ENCODE peak calls at places on chromosome 22, in six cellular contexts. J, H, I, G, O and V are unnamed samples.

GRCh38 chr22:29080061-29080975 is 7.5 kb downstream of the KREMEN1 start:
- DNase-seq in J (no peak), H (no peak), I (no peak), G (no peak), O (no peak), V (no peak)

GRCh38 chr22:33192156-33192555 is 134.0 kb upstream of the SYN3 start:
- DNase-seq in J (no peak), H (no peak), I (no peak), G (no peak), O (no peak), V (no peak)

GRCh38 chr22:22931557-22932270 is 44.1 kb downstream of the IGLL5 start:
- DNase-seq in J (no peak), H (no peak), I (no peak), G (no peak), O (no peak), V (no peak)

GRCh38 chr22:45757068-45757467 is 85.4 kb downstream of the ATXN10 start:
- DNase-seq in J (no peak), H (no peak), I (no peak), G (no peak), O (no peak), V (no peak)

GRCh38 chr22:50600541-50600940 is at the start of gene MAPK8IP2:
- DNase-seq in J (no peak), H (no peak), I (no peak), G (no peak), O (no peak), V (no peak)

GRCh38 chr22:29112102-29112501 is 39.3 kb downstream of the KREMEN1 start:
- DNase-seq in J (no peak), H (no peak), I (no peak), G (no peak), O (no peak), V (no peak)

GRCh38 chr22:27978317-27978716 is 59.3 kb upstream of the PITPNB start:
- DNase-seq in J (no peak), H (no peak), I (no peak), G (no peak), O (no peak), V (no peak)

GRCh38 chr22:46379301-46379930 is 43.9 kb downstream of the TRMU start:
- DNase-seq in J (no peak), H (no peak), I (no peak), G (no peak), O (peak), V (no peak)

GRCh38 chr22:19129871-19130270 is 1.2 kb upstream of the TSSK2 start:
- DNase-seq in J (no peak), H (peak), I (no peak), G (no peak), O (no peak), V (no peak)

GRCh38 chr22:38413085-38414008 is 41.7 kb downstream of the KCNJ4 start:
- DNase-seq in J (no peak), H (no peak), I (no peak), G (no peak), O (no peak), V (no peak)

GRCh38 chr22:41401781-41402648 is 20.3 kb downstream of the TEF start:
- DNase-seq in J (no peak), H (peak), I (no peak), G (no peak), O (peak), V (no peak)

GRCh38 chr22:38923463-38924196 is 33.8 kb upstream of the APOBEC3A start:
- DNase-seq in J (no peak), H (peak), I (no peak), G (no peak), O (peak), V (no peak)

GRCh38 chr22:17767236-17768065 is 6.8 kb downstream of the BID start:
- DNase-seq in J (no peak), H (no peak), I (peak), G (no peak), O (no peak), V (peak)

GRCh38 chr22:48979482-48979881 is 848.2 kb downstream of the BRD1 start:
- DNase-seq in J (no peak), H (no peak), I (no peak), G (no peak), O (peak), V (no peak)

GRCh38 chr22:44090571-44090905 is 66.4 kb downstream of the PARVB start:
- DNase-seq in J (no peak), H (no peak), I (no peak), G (no peak), O (no peak), V (no peak)

GRCh38 chr22:38781033-38781432 is 12.9 kb downstream of the DNAL4 start:
- DNase-seq in J (no peak), H (no peak), I (no peak), G (no peak), O (no peak), V (no peak)

GRCh38 chr22:37442537-37442936 is 15.3 kb upstream of the ELFN2 start:
- DNase-seq in J (no peak), H (peak), I (no peak), G (no peak), O (peak), V (no peak)

GRCh38 chr22:47918936-47919505 is 1156.6 kb downstream of the TBC1D22A start:
- DNase-seq in J (no peak), H (no peak), I (no peak), G (no peak), O (no peak), V (no peak)

GRCh38 chr22:35711336-35711735 is 6.3 kb upstream of the APOL5 start:
- DNase-seq in J (no peak), H (no peak), I (no peak), G (no peak), O (no peak), V (no peak)